ENCODE peak calls at places on chromosomes 16 and 17, in six cellular contexts. P, Q, R, U, E and F are unnamed samples.
A peak's percentile ranks its signal among the peaks of the same experiment; 100 is the strongest.

GRCh38 chr17:59404471-59404870 is 73.0 kb downstream of the YPEL2 start:
- DNase-seq in U (no peak), R (no peak), E (no peak), Q (no peak), P (no peak), F (no peak)

GRCh38 chr16:73916839-73917594 is 379.6 kb upstream of the PSMD7 start:
- DNase-seq in P (no peak), R (no peak), Q (no peak), U (peak; percentile 13), E (no peak), F (no peak)

GRCh38 chr17:76742958-76743357 is 5.0 kb downstream of the MFSD11 start:
- DNase-seq in U (no peak), R (no peak), Q (no peak), P (no peak), E (no peak), F (no peak)

GRCh38 chr16:83744521-83744981 is 63.2 kb upstream of the HSBP1 start:
- DNase-seq in R (no peak), P (no peak), Q (no peak), E (no peak), U (no peak), F (peak; percentile 65)

GRCh38 chr17:4426499-4427208 is 7.1 kb upstream of the SPNS3 start:
- DNase-seq in Q (no peak), P (no peak), U (no peak), R (no peak), E (no peak), F (no peak)

GRCh38 chr16:80047796-80048649 is 447.5 kb upstream of the MAF start:
- DNase-seq in U (no peak), E (no peak), Q (no peak), R (no peak), P (no peak), F (no peak)

GRCh38 chr16:81703177-81704155 is 75.6 kb upstream of the PLCG2 start:
- DNase-seq in U (peak; percentile 64), P (no peak), R (no peak), Q (no peak), E (peak; percentile 71), F (peak; percentile 38)

GRCh38 chr16:72825912-72826621 is 221.9 kb downstream of the ZFHX3 start:
- DNase-seq in E (no peak), U (no peak), P (no peak), Q (no peak), R (no peak), F (no peak)

GRCh38 chr16:53753431-53753830 is 49.5 kb downstream of the FTO start:
- DNase-seq in P (no peak), E (no peak), R (no peak), Q (peak; percentile 49), U (no peak), F (no peak)

GRCh38 chr17:9232591-9233270 is 211.4 kb downstream of the NTN1 start:
- DNase-seq in R (no peak), E (no peak), P (no peak), U (no peak), Q (no peak), F (no peak)

GRCh38 chr16:30414159-30414558 is 6.8 kb downstream of the ZNF771 start:
- DNase-seq in U (no peak), Q (no peak), E (no peak), R (no peak), P (no peak), F (no peak)